ENCODE peak calls at places on chromosomes 11 and 22, in six cellular contexts. R, A, Q, F, D and E are unnamed samples.

GRCh38 chr11:78788533-78788932 is 213.9 kb upstream of the NARS2 start:
- DNase-seq in R (no peak), A (no peak), Q (no peak), F (no peak), D (no peak), E (no peak)

GRCh38 chr11:34266987-34267386 is 90.8 kb downstream of the ABTB2 start:
- DNase-seq in R (no peak), A (no peak), Q (peak), F (no peak), D (no peak), E (no peak)

GRCh38 chr11:125376117-125376516 is 119.9 kb downstream of the FEZ1 start:
- DNase-seq in R (no peak), A (no peak), Q (no peak), F (no peak), D (peak), E (peak)

GRCh38 chr22:18065256-18065655 is 12.5 kb upstream of the PEX26 start:
- DNase-seq in R (no peak), A (no peak), Q (no peak), F (no peak), D (no peak), E (no peak)

GRCh38 chr11:129458756-129459535 is 83.3 kb downstream of the BARX2 start:
- DNase-seq in R (no peak), A (no peak), Q (no peak), F (no peak), D (no peak), E (no peak)

GRCh38 chr22:50035131-50035881 is 22.7 kb upstream of the IL17REL start:
- DNase-seq in R (no peak), A (no peak), Q (no peak), F (no peak), D (no peak), E (no peak)

GRCh38 chr11:73178681-73179080 is 36.6 kb upstream of the FCHSD2 start:
- DNase-seq in R (no peak), A (no peak), Q (no peak), F (no peak), D (no peak), E (no peak)

GRCh38 chr11:848380-848931 is 5.8 kb downstream of the TSPAN4 start:
- DNase-seq in R (no peak), A (no peak), Q (no peak), F (no peak), D (peak), E (no peak)

GRCh38 chr22:26893034-26893710 is 235.8 kb downstream of the MIAT start:
- DNase-seq in R (no peak), A (no peak), Q (no peak), F (no peak), D (no peak), E (no peak)

GRCh38 chr11:31887180-31887579 is 76.1 kb upstream of the PAX6 start:
- DNase-seq in R (no peak), A (no peak), Q (no peak), F (no peak), D (no peak), E (no peak)

GRCh38 chr11:14764899-14765527 is 121.4 kb downstream of the PDE3B start:
- DNase-seq in R (no peak), A (no peak), Q (peak), F (no peak), D (no peak), E (peak)

GRCh38 chr11:45489281-45489906 is 176.0 kb downstream of the CHST1 start:
- DNase-seq in R (no peak), A (no peak), Q (no peak), F (no peak), D (no peak), E (no peak)